ENCODE peak calls at places on chromosomes 5 and 9, in nine cellular contexts. J, F, H, X, D, U, I, T and E are unnamed samples.

GRCh38 chr5:149526855-149527590 is 24.2 kb downstream of the CSNK1A1 start:
- DNase-seq in X (peak; percentile 16), D (no peak), I (peak; percentile 17), H (no peak), F (no peak), T (no peak), U (no peak), J (no peak), E (no peak)

GRCh38 chr5:139942243-139942642 is 100.9 kb downstream of the NRG2 start:
- DNase-seq in T (no peak), I (no peak), X (no peak), U (no peak), D (no peak), H (no peak), F (no peak), J (no peak), E (no peak)

GRCh38 chr9:16615451-16615850 is 255.0 kb downstream of the BNC2 start:
- DNase-seq in U (no peak), J (no peak), H (no peak), I (no peak), T (no peak), F (no peak), D (no peak), X (no peak), E (no peak)

GRCh38 chr9:129432671-129433154 is 188.2 kb downstream of the C9orf50 start:
- DNase-seq in T (no peak), H (no peak), X (no peak), I (no peak), U (no peak), J (no peak), D (peak; percentile 84), F (no peak), E (no peak)

GRCh38 chr9:129816501-129817435 is 7.2 kb downstream of the TOR1A start:
- DNase-seq in U (no peak), H (no peak), J (no peak), I (no peak), F (no peak), D (no peak), T (peak; percentile 77), X (no peak), E (no peak)

GRCh38 chr9:95783426-95783975 is 92.0 kb upstream of the ERCC6L2 start:
- DNase-seq in I (peak; percentile 84), T (no peak), H (no peak), F (no peak), D (no peak), U (no peak), X (peak; percentile 51), J (no peak), E (no peak)

GRCh38 chr9:26975728-26976707 is 19.8 kb downstream of the IFT74 start:
- DNase-seq in D (no peak), T (no peak), X (peak; percentile 49), J (no peak), I (peak; percentile 23), U (no peak), H (no peak), F (no peak), E (no peak)

GRCh38 chr9:9102295-9102694 is 1302.7 kb upstream of the DMAC1 start:
- DNase-seq in T (no peak), X (no peak), U (no peak), I (no peak), J (no peak), H (no peak), F (no peak), D (no peak), E (no peak)

GRCh38 chr5:33091571-33092363 is 349.0 kb upstream of the TARS1 start:
- DNase-seq in D (no peak), H (no peak), I (peak; percentile 79), X (peak; percentile 81), U (no peak), T (no peak), F (no peak), J (no peak), E (no peak)

GRCh38 chr5:73789851-73790281 is 163.9 kb downstream of the ARHGEF28 start:
- DNase-seq in U (no peak), T (no peak), D (no peak), H (no peak), X (peak; percentile 42), F (no peak), J (no peak), I (peak; percentile 21), E (no peak)

GRCh38 chr5:126385509-126385908 is 37.7 kb upstream of the GRAMD2B start:
- DNase-seq in X (peak; percentile 28), U (no peak), I (no peak), T (no peak), F (no peak), D (no peak), H (no peak), J (no peak), E (no peak)

GRCh38 chr5:77670526-77670925 is 32.0 kb upstream of the OTP start:
- DNase-seq in D (no peak), X (no peak), H (no peak), J (no peak), I (no peak), F (no peak), T (no peak), U (no peak), E (no peak)

DNA sequence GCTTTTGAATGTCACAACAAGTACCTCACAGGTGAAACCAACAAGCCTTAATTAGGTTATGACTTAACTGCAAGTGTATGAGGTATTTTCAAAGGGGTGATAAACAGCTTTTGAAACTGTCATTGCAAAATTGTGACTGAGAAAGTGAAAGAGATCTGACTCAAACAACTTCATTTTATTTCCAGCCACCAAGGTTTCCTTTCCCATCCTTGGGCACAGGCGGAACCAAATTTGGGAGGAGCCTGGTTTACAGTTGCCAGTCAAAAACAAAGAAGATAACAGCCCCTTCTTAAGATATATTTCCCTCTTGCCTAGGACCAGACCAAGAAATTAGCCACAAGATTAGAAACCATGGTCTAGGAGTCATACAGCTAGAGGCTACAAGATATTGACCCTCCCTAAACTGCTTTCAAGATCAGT is 417.1 kb downstream of the CSNK1G3 start:
- DNase-seq in F (no peak), I (no peak), X (no peak), T (no peak), J (no peak), H (no peak), U (no peak), D (no peak), E (no peak)
- H3K27ac ChIP-seq in F (no peak overlapping the region), I (no peak overlapping the region), X (no peak overlapping the region), T (no peak overlapping the region), J (no peak overlapping the region), H (no peak overlapping the region), U (no peak overlapping the region), D (no peak overlapping the region), E (no peak overlapping the region)

GRCh38 chr5:103510851-103511553 is 51.6 kb downstream of the NUDT12 start:
- DNase-seq in T (no peak), I (peak; percentile 30), D (no peak), U (no peak), J (no peak), X (no peak), H (no peak), F (no peak), E (no peak)

GRCh38 chr5:103511554-103511885 is 51.1 kb downstream of the NUDT12 start:
- DNase-seq in J (no peak), X (peak; percentile 66), D (no peak), H (peak; percentile 26), T (no peak), I (peak; percentile 45), F (no peak), U (no peak), E (no peak)

GRCh38 chr5:103503065-103503464 is 59.5 kb downstream of the NUDT12 start:
- DNase-seq in T (no peak), X (no peak), U (no peak), F (no peak), J (no peak), I (no peak), D (no peak), H (no peak), E (no peak)

GRCh38 chr5:103502651-103503050 is 59.9 kb downstream of the NUDT12 start:
- DNase-seq in T (no peak), H (no peak), F (no peak), X (no peak), J (no peak), U (no peak), D (no peak), I (no peak), E (no peak)

DNA sequence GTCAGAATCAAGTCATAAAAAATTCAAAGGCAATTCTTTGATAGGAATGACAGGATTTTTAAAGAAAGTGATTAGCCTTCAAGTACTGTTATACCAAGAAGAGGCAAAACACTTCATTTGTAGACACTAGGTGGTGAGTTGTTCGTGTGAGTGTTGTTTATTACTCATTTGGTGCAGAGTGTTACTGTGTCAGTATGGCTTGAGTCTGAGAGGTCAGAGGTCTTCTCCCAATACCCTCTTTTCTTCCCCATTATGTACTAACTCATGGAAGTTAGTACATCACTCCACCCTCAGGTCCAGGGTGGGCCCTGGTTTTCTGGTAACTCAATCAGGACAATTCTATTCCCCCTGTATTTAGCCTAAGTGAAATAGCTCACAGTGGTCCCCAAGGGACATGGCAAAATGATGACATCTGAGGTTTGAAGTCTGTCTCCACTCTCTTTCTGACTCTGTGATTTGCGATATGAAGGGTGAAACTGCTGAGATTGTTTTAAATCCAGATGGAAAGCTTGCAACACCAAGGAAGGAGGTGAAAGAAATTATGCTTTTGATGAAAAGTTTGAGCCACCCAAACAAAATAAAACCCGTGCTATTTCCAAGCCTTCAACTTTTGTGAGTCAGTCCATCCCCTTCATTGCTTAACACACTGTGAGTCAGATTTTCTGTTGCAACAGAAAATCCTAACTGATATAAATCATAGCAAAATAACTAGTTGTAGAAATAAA is 56.8 kb downstream of the NUDT12 start:
- DNase-seq in I (peak; percentile 74), X (peak; percentile 90), U (no peak), F (no peak), J (no peak), T (no peak), D (no peak), H (peak; percentile 64), E (no peak)
- H3K27ac ChIP-seq in I (no peak overlapping the region), X (peak overlapping the region; percentile 80), U (no peak overlapping the region), F (no peak overlapping the region), J (no peak overlapping the region), T (no peak overlapping the region), D (no peak overlapping the region), H (no peak overlapping the region), E (no peak overlapping the region)

GRCh38 chr9:136088481-136088938 is 6.6 kb downstream of the NACC2 start:
- DNase-seq in T (no peak), H (no peak), U (no peak), X (no peak), F (no peak), J (no peak), D (peak; percentile 64), I (no peak), E (no peak)
- H3K27ac ChIP-seq in T (no peak overlapping the region), H (peak overlapping the region; percentile 59), U (no peak overlapping the region), X (no peak overlapping the region), F (no peak overlapping the region), J (peak overlapping the region; percentile 49), D (peak overlapping the region; percentile 96), I (no peak overlapping the region), E (peak overlapping the region; percentile 84)

DNA sequence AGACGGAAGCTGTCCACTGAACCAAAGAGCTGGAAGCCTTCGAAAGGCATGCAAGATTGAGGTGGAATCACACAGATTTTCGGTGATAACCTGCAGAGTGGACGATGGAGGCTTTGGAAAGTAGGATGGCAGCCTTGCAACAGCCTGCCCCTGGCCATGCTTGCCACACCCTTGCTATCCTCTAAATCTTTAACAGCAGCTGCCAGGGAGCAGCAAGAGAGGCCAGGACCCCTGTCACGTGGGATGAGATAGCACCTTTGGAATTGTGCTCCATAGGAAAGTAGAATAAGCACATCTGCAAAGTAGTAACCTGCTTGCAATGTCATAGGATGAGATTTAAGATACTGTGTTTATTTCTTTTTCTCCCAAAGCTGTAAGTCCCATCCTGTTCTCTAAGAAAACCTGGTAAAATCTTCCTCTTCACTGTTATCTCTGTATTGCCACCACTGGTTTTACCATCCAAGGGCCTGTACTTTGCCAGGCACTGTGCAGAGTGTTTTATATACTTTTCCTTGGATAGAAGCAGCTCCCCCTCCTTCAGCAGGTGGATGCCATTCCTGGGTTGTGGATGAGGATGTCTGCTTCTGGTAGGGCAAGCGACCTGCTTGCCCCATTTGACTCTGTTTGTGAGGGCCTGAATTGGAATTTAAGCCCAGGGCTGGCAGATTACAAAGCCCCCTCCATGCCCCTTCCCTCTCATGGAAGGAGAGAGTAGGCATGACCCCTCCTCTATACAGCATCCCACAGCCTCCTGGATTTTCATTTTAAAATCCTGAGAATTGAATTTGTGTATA is 10.1 kb downstream of the TRIO start:
- DNase-seq in X (no peak), H (no peak), I (no peak), F (no peak), T (no peak), J (no peak), U (no peak), D (no peak), E (no peak)
- H3K27ac ChIP-seq in X (peak overlapping the region; percentile 94), H (peak overlapping the region; percentile 75), I (peak overlapping the region; percentile 88), F (no peak overlapping the region), T (peak overlapping the region; percentile 45), J (peak overlapping the region; percentile 85), U (no peak overlapping the region), D (peak overlapping the region; percentile 53), E (peak overlapping the region; percentile 80)